ENCODE peak calls at places on chromosomes 7 and 10, in nine cellular contexts. W is cardiac fibroblast, X is prostate gland, J is GM23338, M is psoas muscle, L is BJ, A is progenitor cell of endocrine pancreas, D is uterus, Y is fibroblast of lung. K is an unnamed sample.

GRCh38 chr7:36863901-36864701 is 139.8 kb upstream of the AOAH start:
- DNase-seq in X (no peak), A (no peak), L (no peak), Y (peak; percentile 55), D (no peak), M (no peak), W (no peak), J (no peak), K (peak; percentile 50)

GRCh38 chr7:107179326-107180163 is 10.7 kb downstream of the HBP1 start:
- DNase-seq in J (no peak), A (no peak), W (no peak), D (no peak), Y (peak; percentile 65), L (no peak), M (no peak), X (no peak), K (peak; percentile 52)

GRCh38 chr10:110802090-110802489 is 69.6 kb upstream of the PDCD4 start:
- DNase-seq in M (no peak), A (no peak), W (peak; percentile 78), L (no peak), J (no peak), D (no peak), X (no peak), Y (peak; percentile 82), K (peak; percentile 74)

GRCh38 chr10:21329995-21330627 is 195.4 kb downstream of the SKIDA1 start:
- DNase-seq in A (no peak), D (no peak), L (peak; percentile 78), M (no peak), J (no peak), Y (peak; percentile 85), W (peak; percentile 90), X (no peak), K (peak; percentile 85)

GRCh38 chr7:92527300-92528187 is 776 bp downstream of the PEX1 start:
- DNase-seq in W (peak; percentile 48), A (peak; percentile 35), X (peak; percentile 17), J (peak; percentile 81), Y (peak; percentile 55), M (peak; percentile 59), L (peak; percentile 1), D (peak; percentile 22), K (peak; percentile 36)

GRCh38 chr10:105188737-105189463 is 547.8 kb downstream of the SORCS3 start:
- DNase-seq in X (no peak), Y (peak; percentile 91), J (no peak), W (no peak), L (peak; percentile 6), M (no peak), A (no peak), D (no peak), K (peak; percentile 89)

GRCh38 chr10:103543617-103544525 is 50.4 kb downstream of the NEURL1 start:
- DNase-seq in L (no peak), J (no peak), X (no peak), Y (no peak), M (no peak), D (no peak), W (no peak), A (no peak), K (no peak)

GRCh38 chr10:74103560-74104248 is 46.9 kb downstream of the AP3M1 start:
- DNase-seq in X (no peak), W (peak; percentile 57), M (no peak), J (peak; percentile 57), D (no peak), A (no peak), Y (peak; percentile 28), L (no peak), K (no peak)

GRCh38 chr7:155856656-155857055 is 44.4 kb upstream of the SHH start:
- DNase-seq in J (no peak), Y (no peak), D (no peak), M (no peak), L (no peak), X (no peak), W (no peak), A (no peak), K (no peak)

GRCh38 chr10:95618101-95618500 is 38.4 kb downstream of the ALDH18A1 start:
- DNase-seq in M (no peak), A (no peak), L (no peak), W (no peak), X (no peak), Y (no peak), D (no peak), J (no peak), K (no peak)

GRCh38 chr7:151110941-151111645 is 24.8 kb downstream of the AGAP3 start:
- DNase-seq in W (peak; percentile 78), Y (peak; percentile 61), A (peak; percentile 66), L (no peak), M (peak; percentile 89), D (peak; percentile 80), X (peak; percentile 77), J (peak; percentile 92), K (no peak)

GRCh38 chr10:66834802-66835201 is 91.0 kb upstream of the LRRTM3 start:
- DNase-seq in A (no peak), M (no peak), X (no peak), D (no peak), Y (no peak), L (no peak), W (no peak), J (no peak), K (no peak)

GRCh38 chr7:18468794-18469193 is 26.8 kb upstream of the HDAC9 start:
- DNase-seq in D (no peak), A (no peak), J (no peak), M (no peak), Y (peak; percentile 9), W (no peak), L (no peak), X (no peak), K (no peak)

GRCh38 chr7:67019562-67020390 is 23.1 kb downstream of the TYW1 start:
- DNase-seq in M (no peak), Y (peak; percentile 28), A (no peak), W (no peak), L (no peak), X (no peak), D (no peak), J (no peak), K (peak; percentile 12)

GRCh38 chr10:131640045-131640644 is 260.7 kb upstream of the PPP2R2D start:
- DNase-seq in D (no peak), L (no peak), Y (no peak), M (no peak), W (no peak), X (no peak), J (no peak), A (no peak), K (no peak)

DNA sequence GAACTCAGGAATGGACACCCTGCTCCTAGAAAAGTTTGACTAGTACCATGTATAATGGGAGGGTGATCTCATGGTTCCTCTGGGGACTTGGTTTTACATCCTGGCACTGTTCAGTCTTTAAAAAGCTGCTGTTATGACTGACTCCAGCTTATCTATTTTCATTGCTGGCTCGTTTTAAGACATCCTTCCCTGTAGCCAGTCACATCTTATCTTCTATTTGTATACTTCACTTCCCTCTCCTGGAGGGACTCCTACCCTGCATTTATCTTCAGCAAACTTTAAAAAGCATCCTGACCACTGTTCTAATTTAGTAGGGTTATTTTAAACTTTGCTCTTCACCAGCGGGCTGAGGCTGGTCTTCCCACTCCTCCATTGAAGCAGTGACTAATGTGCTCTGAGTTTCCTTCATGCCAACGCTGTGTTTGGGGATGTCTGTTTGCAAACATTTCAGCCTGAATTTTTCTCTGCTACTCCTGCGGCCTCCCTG is 72.9 kb upstream of the ARMC3 start:
- DNase-seq in A (no peak), J (no peak), L (no peak), X (no peak), W (peak; percentile 76), Y (peak; percentile 47), M (no peak), D (no peak), K (peak; percentile 38)
- TF ChIP-seq CTCF in A (no peak), J (no peak), L (no peak), X (no peak), W (peak; percentile 6), Y (peak; percentile 7), M (no peak), D (no peak), K (no peak)

GRCh38 chr7:144656960-144657359 is 178.9 kb downstream of the TPK1 start:
- DNase-seq in D (no peak), W (no peak), L (no peak), M (no peak), A (no peak), X (no peak), Y (no peak), J (peak; percentile 30), K (no peak)
- TF ChIP-seq CTCF in D (no peak), W (no peak), L (no peak), M (no peak), A (no peak), X (no peak), Y (no peak), J (peak; percentile 17), K (no peak)

DNA sequence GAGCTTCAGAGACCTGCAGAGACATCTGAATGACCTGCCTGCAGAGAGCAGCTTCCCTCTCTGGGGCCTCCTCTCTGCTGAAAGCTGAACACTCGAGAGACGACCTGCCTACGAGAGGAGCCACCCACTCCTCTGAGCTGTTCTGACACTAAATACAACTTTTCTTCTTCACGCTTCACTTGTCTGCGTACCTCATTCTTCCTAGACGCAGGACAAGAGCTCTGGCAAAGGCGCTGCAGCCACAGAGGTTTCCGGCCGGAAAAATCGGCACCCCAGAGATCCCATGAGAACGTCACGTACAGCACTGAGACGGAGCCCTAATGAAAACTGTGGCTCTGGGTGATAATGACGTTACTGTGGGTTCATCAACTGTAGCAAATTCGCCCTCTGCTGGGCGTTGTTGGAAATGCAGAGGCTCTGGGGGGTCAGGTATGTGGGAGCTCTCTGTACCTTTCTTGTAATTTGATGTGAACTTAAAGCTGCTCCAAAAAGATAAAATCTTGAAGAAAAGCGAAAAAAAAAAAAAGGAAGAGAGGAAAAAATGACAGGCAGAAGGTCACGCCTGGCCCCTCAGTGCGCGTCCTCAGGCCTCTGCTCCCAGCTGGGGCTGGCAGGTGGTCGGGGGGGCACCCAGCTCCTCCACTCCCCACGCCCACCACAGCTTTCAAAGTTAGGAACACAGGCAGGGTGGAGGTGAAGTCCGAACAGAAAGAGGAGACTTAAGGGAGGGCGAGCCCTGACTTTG is 120.7 kb downstream of the DYNC2I1 start:
- DNase-seq in M (peak; percentile 80), D (peak; percentile 76), X (peak; percentile 75), Y (peak; percentile 43), A (peak; percentile 79), L (no peak), W (peak; percentile 82), J (peak; percentile 93), K (peak; percentile 33)
- TF ChIP-seq CTCF in M (peak; percentile 81), D (peak; percentile 86), X (peak; percentile 88), Y (peak; percentile 93), A (peak; percentile 85), L (peak; percentile 87), W (peak; percentile 87), J (peak; percentile 95), K (peak; percentile 78)

DNA sequence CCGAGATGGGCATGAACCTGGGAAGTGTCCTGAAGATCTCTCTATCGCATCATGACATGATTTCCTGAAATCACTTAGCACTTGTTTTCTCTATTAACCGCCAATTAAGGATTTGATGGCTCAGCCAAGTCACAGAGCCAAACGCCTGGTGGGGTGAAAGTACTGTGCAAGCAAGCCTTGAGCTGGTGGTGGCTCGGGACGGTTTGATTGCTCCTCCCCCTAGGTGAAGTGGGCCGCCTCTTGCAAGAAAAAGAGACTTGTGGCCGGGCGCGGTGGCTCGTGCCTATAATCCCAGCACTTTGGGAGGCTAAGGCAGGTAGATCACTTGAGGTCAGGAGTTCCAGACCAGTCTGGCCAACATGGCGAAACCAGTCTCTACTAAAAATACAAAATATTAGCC is 50.3 kb downstream of the COL26A1 start:
- DNase-seq in Y (no peak), D (no peak), M (no peak), L (no peak), W (no peak), A (no peak), X (no peak), J (peak; percentile 56), K (no peak)
- TF ChIP-seq CTCF in Y (no peak), D (no peak), M (no peak), L (no peak), W (no peak), A (no peak), X (no peak), J (no peak), K (no peak)